ENCODE peak calls at places on chromosomes 11 and 22, in ten cellular contexts. U is suprapubic skin, K is prostate gland, A is body of pancreas, N is heart left ventricle, G is gastrocnemius medialis, Y is cardiac muscle cell, I is colonic mucosa, R is heart right ventricle, H is endodermal cell. T is an unnamed sample.

GRCh38 chr22:25362215-25362882 is 142.9 kb downstream of the CRYBB2 start:
- DNase-seq in A (peak; percentile 63), G (peak; percentile 40), K (peak; percentile 45), H (peak; percentile 96), U (peak; percentile 66), I (peak; percentile 75), Y (peak; percentile 71), N (peak; percentile 75), R (peak; percentile 67), T (peak; percentile 33)

GRCh38 chr11:31237819-31238771 is 131.4 kb downstream of the DCDC1 start:
- DNase-seq in G (no peak), U (no peak), H (peak; percentile 79), I (no peak), R (no peak), Y (no peak), N (no peak), A (no peak), K (no peak), T (no peak)

GRCh38 chr11:74870485-74870884 is 78.4 kb downstream of the XRRA1 start:
- DNase-seq in U (no peak), H (peak; percentile 56), I (no peak), N (no peak), G (no peak), R (no peak), K (no peak), A (no peak), Y (no peak), T (no peak)

GRCh38 chr11:78380615-78381029 is 37.0 kb downstream of the GAB2 start:
- DNase-seq in N (no peak), R (no peak), G (no peak), Y (no peak), K (no peak), I (no peak), A (no peak), U (no peak), H (peak; percentile 58), T (no peak)

GRCh38 chr11:94120946-94121345 is 7.7 kb upstream of the PANX1 start:
- DNase-seq in U (no peak), N (no peak), H (no peak), Y (no peak), G (no peak), R (no peak), A (no peak), K (no peak), I (no peak), T (no peak)

GRCh38 chr11:64130618-64131017 is 35.3 kb downstream of the MACROD1 start:
- DNase-seq in U (no peak), A (peak; percentile 53), H (no peak), K (peak; percentile 59), R (no peak), N (no peak), Y (no peak), I (no peak), G (no peak), T (no peak)

GRCh38 chr22:19797631-19798319 is 37.2 kb downstream of the TBX1 start:
- DNase-seq in A (no peak), U (no peak), R (no peak), G (no peak), H (no peak), I (no peak), K (no peak), Y (no peak), N (no peak), T (no peak)

GRCh38 chr22:26883393-26883792 is 226.0 kb downstream of the MIAT start:
- DNase-seq in I (no peak), G (no peak), H (no peak), A (no peak), K (no peak), N (no peak), U (no peak), R (no peak), Y (no peak), T (no peak)

GRCh38 chr22:20131856-20132685 is 467 bp downstream of the ZDHHC8 start:
- DNase-seq in H (no peak), U (no peak), A (peak; percentile 40), Y (no peak), I (no peak), R (peak; percentile 38), N (peak; percentile 66), K (no peak), G (peak; percentile 51), T (peak; percentile 34)

GRCh38 chr11:115069599-115069998 is 391.3 kb downstream of the NXPE2 start:
- DNase-seq in K (no peak), N (no peak), U (no peak), H (no peak), G (no peak), I (no peak), Y (no peak), A (no peak), R (no peak), T (no peak)

GRCh38 chr11:64077607-64078006 is 41.9 kb downstream of the FLRT1 start:
- DNase-seq in H (no peak), G (no peak), Y (no peak), I (no peak), A (no peak), U (no peak), R (no peak), K (no peak), N (no peak), T (no peak)

GRCh38 chr11:57751676-57752253 is at the start of gene BTBD18:
- DNase-seq in H (peak; percentile 80), K (peak; percentile 49), I (peak; percentile 55), Y (peak; percentile 70), R (peak; percentile 23), A (peak; percentile 66), U (no peak), G (no peak), N (peak; percentile 45), T (no peak)

GRCh38 chr11:111663820-111664219 is 61.6 kb downstream of the SIK2 start:
- DNase-seq in Y (no peak), G (peak; percentile 23), I (no peak), K (no peak), N (peak; percentile 76), U (no peak), H (no peak), A (peak; percentile 65), R (peak; percentile 78), T (no peak)

GRCh38 chr22:38086942-38087341 is 3.0 kb upstream of the SLC16A8 start:
- DNase-seq in G (no peak), K (no peak), H (no peak), N (no peak), A (no peak), U (no peak), Y (no peak), R (no peak), I (no peak), T (no peak)

DNA sequence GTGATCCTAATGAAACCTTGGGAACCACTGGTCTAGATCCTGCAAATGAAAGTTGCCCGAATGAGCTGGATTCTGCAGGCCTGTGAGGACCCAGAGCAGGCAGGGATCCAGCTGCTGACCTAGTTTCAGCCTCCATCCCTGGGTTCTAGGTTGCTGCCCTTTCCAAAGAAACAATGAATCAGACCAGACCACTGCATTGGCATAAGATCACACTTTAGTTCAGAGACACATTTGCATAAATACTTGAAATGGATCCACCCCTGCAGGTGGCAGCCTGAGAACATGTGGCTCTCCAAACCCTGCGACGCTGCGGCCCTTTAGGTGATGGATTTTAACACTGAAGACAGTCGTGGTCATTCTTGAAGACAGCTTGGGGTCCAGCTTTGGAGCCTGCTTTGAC is 23.7 kb downstream of the ADAMTS8 start:
- DNase-seq in N (no peak), A (no peak), I (no peak), G (no peak), H (peak; percentile 70), K (no peak), R (no peak), Y (no peak), U (no peak), T (no peak)
- H3K36me3 ChIP-seq in N (no peaks in the 10 kb centered on the region), A (no peaks in the 10 kb centered on the region), I (no peaks in the 10 kb centered on the region), G (no peaks in the 10 kb centered on the region), H (no peaks in the 10 kb centered on the region), K (no peaks in the 10 kb centered on the region), R (no peaks in the 10 kb centered on the region), Y (no peaks in the 10 kb centered on the region), U (no peaks in the 10 kb centered on the region), T (no peaks in the 10 kb centered on the region)

GRCh38 chr11:125869526-125869925 is 17.9 kb upstream of the HYLS1 start:
- DNase-seq in U (no peak), Y (no peak), N (no peak), I (no peak), H (no peak), R (no peak), A (no peak), G (no peak), K (no peak), T (no peak)
- TF ChIP-seq CTCF in U (no peak), Y (peak; percentile 12), N (no peak), I (no peak), H (peak; percentile 34), R (no peak), A (no peak), G (no peak), K (no peak), T (no peak)

GRCh38 chr11:119361056-119361787 is 14.7 kb upstream of the MFRP start:
- DNase-seq in U (no peak), N (peak; percentile 85), K (no peak), H (peak; percentile 90), Y (peak; percentile 87), I (no peak), A (peak; percentile 86), R (peak; percentile 70), G (peak; percentile 96), T (peak; percentile 75)
- H3K4me3 ChIP-seq in U (no peak overlapping the region), N (no peak overlapping the region), K (no peak overlapping the region), H (peak overlapping the region; percentile 75), Y (peak overlapping the region; percentile 69), I (no peak overlapping the region), A (no peak overlapping the region), R (peak overlapping the region; percentile 65), G (peak overlapping the region; percentile 67), T (no peak overlapping the region)

GRCh38 chr11:67419330-67420049 is 4.0 kb downstream of the CARNS1 start:
- DNase-seq in Y (no peak), U (no peak), G (no peak), I (no peak), H (no peak), A (no peak), N (no peak), K (no peak), R (no peak), T (no peak)

GRCh38 chr11:67415501-67416304 is at the start of gene CARNS1:
- DNase-seq in K (no peak), A (peak; percentile 63), Y (no peak), G (peak; percentile 59), N (no peak), U (no peak), R (no peak), I (no peak), H (peak; percentile 87), T (no peak)

GRCh38 chr11:67416416-67417335 is 1.2 kb downstream of the CARNS1 start:
- DNase-seq in R (no peak), G (no peak), U (no peak), H (no peak), I (no peak), N (no peak), A (peak; percentile 71), K (peak; percentile 44), Y (no peak), T (no peak)

GRCh38 chr11:67418476-67419281 is 3.2 kb downstream of the CARNS1 start:
- DNase-seq in H (no peak), K (no peak), Y (no peak), I (no peak), G (peak; percentile 85), R (peak; percentile 59), U (no peak), A (peak; percentile 72), N (peak; percentile 80), T (no peak)

GRCh38 chr11:67417425-67417824 is 1.9 kb downstream of the CARNS1 start:
- DNase-seq in Y (no peak), N (no peak), I (no peak), R (no peak), A (no peak), G (no peak), U (no peak), H (no peak), K (no peak), T (no peak)
- H3K36me3 ChIP-seq in Y (no peaks in the 10 kb centered on the region), N (no peaks in the 10 kb centered on the region), I (no peaks in the 10 kb centered on the region), R (no peaks in the 10 kb centered on the region), A (no peaks in the 10 kb centered on the region), G (no peaks in the 10 kb centered on the region), U (no peaks in the 10 kb centered on the region), H (no peaks in the 10 kb centered on the region), K (no peaks in the 10 kb centered on the region), T (no peaks in the 10 kb centered on the region)